ENCODE peak calls at places on chromosomes 16 and 17, in six cellular contexts. One of them, this sample, is unnamed.

GRCh38 chr17:10094806-10095205 is 103.6 kb downstream of the GAS7 start:
- DNase-seq in cardiac muscle cell: peak
- DNase-seq in psoas muscle: no peak
- DNase-seq in progenitor cell of endocrine pancreas: no peak
- DNase-seq in mucosa of descending colon: no peak
- DNase-seq in esophagus muscularis mucosa: no peak
- DNase-seq in this sample: no peak

GRCh38 chr17:61164517-61164916 is 235.1 kb upstream of the TBX2 start:
- DNase-seq in cardiac muscle cell: no peak
- DNase-seq in psoas muscle: no peak
- DNase-seq in progenitor cell of endocrine pancreas: no peak
- DNase-seq in mucosa of descending colon: no peak
- DNase-seq in esophagus muscularis mucosa: no peak
- DNase-seq in this sample: no peak

GRCh38 chr16:8253718-8254117 is 336.6 kb downstream of the TMEM114 start:
- DNase-seq in cardiac muscle cell: no peak
- DNase-seq in psoas muscle: no peak
- DNase-seq in progenitor cell of endocrine pancreas: no peak
- DNase-seq in mucosa of descending colon: peak
- DNase-seq in esophagus muscularis mucosa: no peak
- DNase-seq in this sample: no peak

GRCh38 chr16:23784811-23785447 is 30.1 kb downstream of the CHP2 start:
- DNase-seq in cardiac muscle cell: peak
- DNase-seq in psoas muscle: no peak
- DNase-seq in progenitor cell of endocrine pancreas: no peak
- DNase-seq in mucosa of descending colon: no peak
- DNase-seq in esophagus muscularis mucosa: no peak
- DNase-seq in this sample: no peak

GRCh38 chr16:10871157-10871991 is 5.6 kb upstream of the CIITA start:
- DNase-seq in cardiac muscle cell: peak
- DNase-seq in psoas muscle: no peak
- DNase-seq in progenitor cell of endocrine pancreas: no peak
- DNase-seq in mucosa of descending colon: peak
- DNase-seq in esophagus muscularis mucosa: no peak
- DNase-seq in this sample: no peak

GRCh38 chr17:21034350-21035235 is 8.2 kb downstream of the USP22 start:
- DNase-seq in cardiac muscle cell: peak
- DNase-seq in psoas muscle: peak
- DNase-seq in progenitor cell of endocrine pancreas: no peak
- DNase-seq in mucosa of descending colon: peak
- DNase-seq in esophagus muscularis mucosa: no peak
- DNase-seq in this sample: no peak

GRCh38 chr17:33981713-33982601 is 273.1 kb upstream of the CCL2 start:
- DNase-seq in cardiac muscle cell: no peak
- DNase-seq in psoas muscle: no peak
- DNase-seq in progenitor cell of endocrine pancreas: no peak
- DNase-seq in mucosa of descending colon: peak
- DNase-seq in esophagus muscularis mucosa: no peak
- DNase-seq in this sample: peak

GRCh38 chr16:19601083-19601976 is 45.8 kb downstream of the VPS35L start:
- DNase-seq in cardiac muscle cell: peak
- DNase-seq in psoas muscle: no peak
- DNase-seq in progenitor cell of endocrine pancreas: no peak
- DNase-seq in mucosa of descending colon: peak
- DNase-seq in esophagus muscularis mucosa: no peak
- DNase-seq in this sample: peak

GRCh38 chr17:30831257-30831656 is 509 bp upstream of the ATAD5 start:
- DNase-seq in cardiac muscle cell: no peak
- DNase-seq in psoas muscle: no peak
- DNase-seq in progenitor cell of endocrine pancreas: no peak
- DNase-seq in mucosa of descending colon: no peak
- DNase-seq in esophagus muscularis mucosa: no peak
- DNase-seq in this sample: no peak

GRCh38 chr17:79921411-79922160 is 82.3 kb upstream of the CBX4 start:
- DNase-seq in cardiac muscle cell: no peak
- DNase-seq in psoas muscle: no peak
- DNase-seq in progenitor cell of endocrine pancreas: no peak
- DNase-seq in mucosa of descending colon: peak
- DNase-seq in esophagus muscularis mucosa: no peak
- DNase-seq in this sample: no peak

GRCh38 chr17:74780443-74781238 is 4.5 kb upstream of the NAT9 start:
- DNase-seq in cardiac muscle cell: no peak
- DNase-seq in psoas muscle: no peak
- DNase-seq in progenitor cell of endocrine pancreas: no peak
- DNase-seq in mucosa of descending colon: no peak
- DNase-seq in esophagus muscularis mucosa: no peak
- DNase-seq in this sample: no peak
- TF ChIP-seq CTCF in cardiac muscle cell: peak
- TF ChIP-seq CTCF in psoas muscle: no peak
- TF ChIP-seq CTCF in progenitor cell of endocrine pancreas: peak
- TF ChIP-seq CTCF in mucosa of descending colon: no peak
- TF ChIP-seq CTCF in esophagus muscularis mucosa: no peak
- TF ChIP-seq CTCF in this sample: peak

GRCh38 chr16:75837681-75838080 is 111.4 kb upstream of the CPHXL start:
- DNase-seq in cardiac muscle cell: no peak
- DNase-seq in psoas muscle: no peak
- DNase-seq in progenitor cell of endocrine pancreas: no peak
- DNase-seq in mucosa of descending colon: no peak
- DNase-seq in esophagus muscularis mucosa: no peak
- DNase-seq in this sample: no peak
- TF ChIP-seq CTCF in cardiac muscle cell: no peak
- TF ChIP-seq CTCF in psoas muscle: no peak
- TF ChIP-seq CTCF in progenitor cell of endocrine pancreas: no peak
- TF ChIP-seq CTCF in mucosa of descending colon: no peak
- TF ChIP-seq CTCF in esophagus muscularis mucosa: no peak
- TF ChIP-seq CTCF in this sample: no peak

GRCh38 chr17:28993013-28993600 is 12.7 kb downstream of the SEZ6 start:
- DNase-seq in cardiac muscle cell: no peak
- DNase-seq in psoas muscle: no peak
- DNase-seq in progenitor cell of endocrine pancreas: no peak
- DNase-seq in mucosa of descending colon: no peak
- DNase-seq in esophagus muscularis mucosa: no peak
- DNase-seq in this sample: no peak
- TF ChIP-seq CTCF in cardiac muscle cell: no peak
- TF ChIP-seq CTCF in psoas muscle: no peak
- TF ChIP-seq CTCF in progenitor cell of endocrine pancreas: no peak
- TF ChIP-seq CTCF in mucosa of descending colon: no peak
- TF ChIP-seq CTCF in esophagus muscularis mucosa: no peak
- TF ChIP-seq CTCF in this sample: no peak

GRCh38 chr16:57903656-57904055 is 67.3 kb downstream of the CNGB1 start:
- DNase-seq in cardiac muscle cell: no peak
- DNase-seq in psoas muscle: no peak
- DNase-seq in progenitor cell of endocrine pancreas: no peak
- DNase-seq in mucosa of descending colon: peak
- DNase-seq in esophagus muscularis mucosa: no peak
- DNase-seq in this sample: no peak

GRCh38 chr16:57908409-57908987 is 62.4 kb downstream of the CNGB1 start:
- DNase-seq in cardiac muscle cell: no peak
- DNase-seq in psoas muscle: no peak
- DNase-seq in progenitor cell of endocrine pancreas: no peak
- DNase-seq in mucosa of descending colon: no peak
- DNase-seq in esophagus muscularis mucosa: no peak
- DNase-seq in this sample: no peak

GRCh38 chr16:57904101-57904500 is 66.8 kb downstream of the CNGB1 start:
- DNase-seq in cardiac muscle cell: no peak
- DNase-seq in psoas muscle: no peak
- DNase-seq in progenitor cell of endocrine pancreas: no peak
- DNase-seq in mucosa of descending colon: no peak
- DNase-seq in esophagus muscularis mucosa: no peak
- DNase-seq in this sample: no peak

GRCh38 chr16:57910726-57911125 is 60.2 kb downstream of the CNGB1 start:
- DNase-seq in cardiac muscle cell: no peak
- DNase-seq in psoas muscle: no peak
- DNase-seq in progenitor cell of endocrine pancreas: no peak
- DNase-seq in mucosa of descending colon: no peak
- DNase-seq in esophagus muscularis mucosa: no peak
- DNase-seq in this sample: no peak

DNA sequence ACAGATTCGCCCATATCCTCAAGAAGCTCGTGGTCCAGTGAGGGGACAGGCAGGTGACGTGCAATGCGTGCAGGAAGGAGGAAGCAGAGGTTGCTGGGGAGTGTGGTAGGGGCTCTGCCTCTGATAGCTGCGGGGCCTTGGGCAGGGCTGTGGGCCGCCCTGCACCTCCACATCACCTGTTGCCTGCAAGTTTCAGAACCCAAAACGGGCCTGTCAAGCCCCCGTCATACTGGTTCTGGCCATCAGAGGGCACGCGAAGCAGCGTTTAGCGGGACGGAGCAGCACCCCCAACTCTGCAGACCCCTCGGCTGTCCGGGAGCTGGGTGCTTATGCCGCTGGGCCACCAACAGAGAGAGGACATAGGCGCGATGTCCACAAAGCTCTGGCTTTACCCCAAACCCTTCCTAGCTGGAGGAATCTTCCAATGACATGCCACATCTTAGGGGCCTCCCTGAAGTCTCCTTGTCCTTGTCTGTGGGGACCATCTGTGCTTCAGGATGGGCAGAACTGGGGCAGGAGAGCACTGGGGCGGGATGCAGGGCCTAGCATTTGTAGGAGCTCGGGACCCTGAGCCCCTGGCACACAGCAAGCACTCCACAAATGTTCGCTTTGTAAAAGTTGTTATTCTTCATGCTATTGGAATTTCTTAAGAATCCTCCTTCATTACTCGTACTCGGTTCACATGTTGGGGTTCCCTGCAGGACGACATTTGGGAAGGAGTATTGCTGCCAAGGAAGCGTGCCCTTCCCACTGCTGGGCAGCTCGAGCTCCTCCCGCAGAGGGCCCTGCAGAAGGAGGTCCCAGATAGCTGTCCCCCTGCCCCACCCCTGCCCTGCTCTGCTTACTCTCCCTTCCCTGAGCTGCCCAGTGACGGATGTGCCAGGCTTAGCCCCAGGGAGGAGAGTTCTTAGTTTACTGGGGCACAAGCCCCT is 64.3 kb downstream of the CNGB1 start:
- DNase-seq in cardiac muscle cell: no peak
- DNase-seq in psoas muscle: no peak
- DNase-seq in progenitor cell of endocrine pancreas: no peak
- DNase-seq in mucosa of descending colon: peak
- DNase-seq in esophagus muscularis mucosa: no peak
- DNase-seq in this sample: peak
- TF ChIP-seq CTCF in cardiac muscle cell: peak
- TF ChIP-seq CTCF in psoas muscle: no peak
- TF ChIP-seq CTCF in progenitor cell of endocrine pancreas: peak
- TF ChIP-seq CTCF in mucosa of descending colon: no peak
- TF ChIP-seq CTCF in esophagus muscularis mucosa: peak
- TF ChIP-seq CTCF in this sample: peak

DNA sequence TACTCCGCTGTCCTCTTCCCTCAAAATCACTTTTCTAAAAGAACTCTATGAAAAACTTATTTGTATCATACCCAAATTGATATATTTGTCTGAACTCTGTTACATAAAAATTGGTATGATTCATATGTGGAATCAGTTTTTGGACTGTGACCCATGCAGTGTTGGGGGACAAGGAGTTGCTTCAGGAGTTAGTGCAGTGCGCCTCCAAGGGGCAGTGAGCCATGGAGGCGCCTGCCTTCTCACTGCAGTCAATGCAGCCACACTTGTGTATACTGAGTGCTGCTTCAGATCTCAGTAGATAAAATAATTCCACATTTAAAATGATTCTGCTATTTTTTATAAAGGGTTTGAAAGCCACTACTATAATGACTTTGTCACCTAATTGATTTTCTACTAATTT is 32.5 kb downstream of the DGKE start:
- DNase-seq in cardiac muscle cell: no peak
- DNase-seq in psoas muscle: no peak
- DNase-seq in progenitor cell of endocrine pancreas: no peak
- DNase-seq in mucosa of descending colon: no peak
- DNase-seq in esophagus muscularis mucosa: no peak
- DNase-seq in this sample: peak
- TF ChIP-seq CTCF in cardiac muscle cell: no peak
- TF ChIP-seq CTCF in psoas muscle: no peak
- TF ChIP-seq CTCF in progenitor cell of endocrine pancreas: no peak
- TF ChIP-seq CTCF in mucosa of descending colon: no peak
- TF ChIP-seq CTCF in esophagus muscularis mucosa: no peak
- TF ChIP-seq CTCF in this sample: no peak

GRCh38 chr17:17041571-17042380 is 481 bp upstream of the MPRIP start:
- DNase-seq in cardiac muscle cell: peak
- DNase-seq in psoas muscle: peak
- DNase-seq in progenitor cell of endocrine pancreas: peak
- DNase-seq in mucosa of descending colon: peak
- DNase-seq in esophagus muscularis mucosa: peak
- DNase-seq in this sample: peak
- TF ChIP-seq CTCF in cardiac muscle cell: no peak
- TF ChIP-seq CTCF in psoas muscle: no peak
- TF ChIP-seq CTCF in progenitor cell of endocrine pancreas: no peak
- TF ChIP-seq CTCF in mucosa of descending colon: no peak
- TF ChIP-seq CTCF in esophagus muscularis mucosa: no peak
- TF ChIP-seq CTCF in this sample: no peak

GRCh38 chr16:68310441-68311315 is at the start of the genes PRMT7 and SLC7A6OS:
- DNase-seq in cardiac muscle cell: peak
- DNase-seq in psoas muscle: peak
- DNase-seq in progenitor cell of endocrine pancreas: peak
- DNase-seq in mucosa of descending colon: peak
- DNase-seq in esophagus muscularis mucosa: peak
- DNase-seq in this sample: peak
- TF ChIP-seq CTCF in cardiac muscle cell: peak
- TF ChIP-seq CTCF in psoas muscle: peak
- TF ChIP-seq CTCF in progenitor cell of endocrine pancreas: no peak
- TF ChIP-seq CTCF in mucosa of descending colon: no peak
- TF ChIP-seq CTCF in esophagus muscularis mucosa: peak
- TF ChIP-seq CTCF in this sample: no peak

DNA sequence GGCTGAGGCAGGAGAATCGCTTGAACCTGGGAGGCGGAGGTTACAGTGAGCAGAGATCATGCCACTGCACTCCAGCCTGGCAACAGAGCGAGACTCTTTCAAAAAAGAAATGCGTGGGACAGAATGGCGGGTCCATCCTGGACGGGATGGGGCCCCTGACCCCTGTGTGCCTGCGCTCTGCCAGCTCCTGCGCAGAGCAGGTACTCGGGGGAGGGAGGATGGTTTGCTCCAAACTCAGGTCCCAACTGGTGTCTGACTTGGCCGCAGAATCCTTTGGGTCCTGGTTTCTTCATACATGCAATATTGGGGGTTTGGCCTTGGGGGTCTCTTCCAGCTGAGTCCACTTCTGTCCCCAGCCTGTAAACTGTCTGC is 10.4 kb downstream of the CHMP6 start:
- DNase-seq in cardiac muscle cell: no peak
- DNase-seq in psoas muscle: peak
- DNase-seq in progenitor cell of endocrine pancreas: no peak
- DNase-seq in mucosa of descending colon: peak
- DNase-seq in esophagus muscularis mucosa: no peak
- DNase-seq in this sample: no peak
- TF ChIP-seq CTCF in cardiac muscle cell: no peak
- TF ChIP-seq CTCF in psoas muscle: no peak
- TF ChIP-seq CTCF in progenitor cell of endocrine pancreas: no peak
- TF ChIP-seq CTCF in mucosa of descending colon: no peak
- TF ChIP-seq CTCF in esophagus muscularis mucosa: no peak
- TF ChIP-seq CTCF in this sample: no peak